ENCODE peak calls at places on chromosomes 3 and 15, in six cellular contexts. J is IMR-90, V is H9, N is trophoblast cell, H is H1, R is mesenchymal stem cell. D is an unnamed sample.

GRCh38 chr3:69044608-69045007 is 7.5 kb downstream of the TMF1 start:
- DNase-seq in J (no peak), V (no peak), N (no peak), H (no peak), R (no peak), D (no peak)

GRCh38 chr15:97425596-97425995 is 534.9 kb upstream of the ARRDC4 start:
- DNase-seq in J (no peak), V (no peak), N (no peak), H (no peak), R (no peak), D (no peak)

GRCh38 chr3:94028093-94028837 is at the start of gene STX19:
- DNase-seq in J (no peak), V (no peak), N (peak), H (no peak), R (no peak), D (no peak)

GRCh38 chr3:165837058-165837525 is at the start of gene BCHE:
- DNase-seq in J (peak), V (peak), N (no peak), H (no peak), R (peak), D (peak)

GRCh38 chr3:5219216-5219615 is 31.7 kb downstream of the EDEM1 start:
- DNase-seq in J (no peak), V (no peak), N (no peak), H (no peak), R (no peak), D (no peak)

GRCh38 chr3:4908769-4909156 is 70.5 kb upstream of the BHLHE40 start:
- DNase-seq in J (no peak), V (no peak), N (no peak), H (no peak), R (no peak), D (no peak)

GRCh38 chr3:3260870-3261269 is 81.4 kb upstream of the CRBN start:
- DNase-seq in J (no peak), V (no peak), N (peak), H (no peak), R (no peak), D (no peak)

GRCh38 chr3:78804251-78805037 is 963.4 kb downstream of the ROBO1 start:
- DNase-seq in J (peak), V (no peak), N (no peak), H (no peak), R (peak), D (no peak)

GRCh38 chr3:13595485-13595884 is 46.6 kb downstream of the FBLN2 start:
- DNase-seq in J (no peak), V (no peak), N (no peak), H (no peak), R (no peak), D (no peak)

GRCh38 chr3:43061101-43061895 is 44.6 kb downstream of the POMGNT2 start:
- DNase-seq in J (no peak), V (no peak), N (no peak), H (no peak), R (no peak), D (no peak)

GRCh38 chr15:63944681-63944955 is 101.7 kb downstream of the DAPK2 start:
- DNase-seq in J (no peak), V (peak), N (no peak), H (no peak), R (no peak), D (no peak)

GRCh38 chr15:33524274-33524673 is 213.5 kb downstream of the RYR3 start:
- DNase-seq in J (no peak), V (no peak), N (no peak), H (no peak), R (no peak), D (no peak)

GRCh38 chr15:75739791-75740190 is 27.1 kb upstream of the CSPG4 start:
- DNase-seq in J (no peak), V (no peak), N (no peak), H (no peak), R (no peak), D (no peak)

GRCh38 chr3:126022741-126023359 is 53.9 kb downstream of the ROPN1B start:
- DNase-seq in J (no peak), V (peak), N (no peak), H (no peak), R (no peak), D (no peak)

DNA sequence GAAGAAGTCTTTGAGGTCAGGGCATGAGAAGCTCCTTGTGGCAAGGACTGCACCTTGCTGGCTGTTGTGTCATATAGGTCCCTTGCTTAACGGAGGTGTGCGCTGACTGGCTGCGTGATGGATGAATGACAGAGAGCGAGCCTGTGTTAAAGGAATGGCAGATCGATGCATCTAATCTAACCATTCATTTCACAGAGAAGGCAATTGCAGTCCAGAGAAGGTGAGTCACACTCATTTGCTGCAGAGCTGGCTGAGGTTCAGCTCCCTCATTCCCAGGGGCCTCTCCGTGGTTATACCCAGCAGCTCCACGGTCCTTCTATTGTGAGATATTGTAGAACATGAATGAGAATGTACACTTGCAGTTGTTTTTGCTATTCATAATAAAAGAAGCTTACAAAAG is 289.3 kb downstream of the EPHB1 start:
- DNase-seq in J (no peak), V (no peak), N (no peak), H (no peak), R (no peak), D (no peak)
- H3K14ac ChIP-seq in J (no peak), V (no peak), N (no peak), H (no peak), R (no peak), D (no peak)

GRCh38 chr3:63862804-63863149 is 828 bp downstream of the THOC7 start:
- DNase-seq in J (no peak), V (no peak), N (no peak), H (no peak), R (no peak), D (no peak)
- H2AK5ac ChIP-seq in J (peak), V (no peak), N (peak), H (peak), R (peak), D (no peak)

GRCh38 chr3:52787246-52787645 is 7.3 kb upstream of the ITIH3 start:
- DNase-seq in J (no peak), V (no peak), N (no peak), H (no peak), R (no peak), D (no peak)
- H3K9ac ChIP-seq in J (no peak), V (no peak), N (no peak), H (no peak), R (peak), D (no peak)

GRCh38 chr15:51494411-51495314 is 127.9 kb downstream of the DMXL2 start:
- DNase-seq in J (peak), V (no peak), N (no peak), H (no peak), R (peak), D (no peak)
- H3K14ac ChIP-seq in J (no peak), V (no peak), N (no peak), H (no peak), R (no peak), D (no peak)

GRCh38 chr15:74201656-74202420 is 749 bp downstream of the STRA6 start:
- DNase-seq in J (no peak), V (no peak), N (peak), H (no peak), R (peak), D (no peak)
- H2AK5ac ChIP-seq in J (peak), V (no peak), N (no peak), H (peak), R (peak), D (peak)

GRCh38 chr3:9302425-9303181 is 53.2 kb upstream of the SRGAP3 start:
- DNase-seq in J (peak), V (peak), N (peak), H (peak), R (peak), D (peak)
- H3K9ac ChIP-seq in J (no peak), V (no peak), N (no peak), H (no peak), R (peak), D (peak)

GRCh38 chr3:141642215-141642614 is 95.9 kb upstream of the RNF7 start:
- DNase-seq in J (no peak), V (no peak), N (no peak), H (no peak), R (no peak), D (no peak)
- H3K14ac ChIP-seq in J (no peak), V (no peak), N (no peak), H (no peak), R (no peak), D (no peak)

DNA sequence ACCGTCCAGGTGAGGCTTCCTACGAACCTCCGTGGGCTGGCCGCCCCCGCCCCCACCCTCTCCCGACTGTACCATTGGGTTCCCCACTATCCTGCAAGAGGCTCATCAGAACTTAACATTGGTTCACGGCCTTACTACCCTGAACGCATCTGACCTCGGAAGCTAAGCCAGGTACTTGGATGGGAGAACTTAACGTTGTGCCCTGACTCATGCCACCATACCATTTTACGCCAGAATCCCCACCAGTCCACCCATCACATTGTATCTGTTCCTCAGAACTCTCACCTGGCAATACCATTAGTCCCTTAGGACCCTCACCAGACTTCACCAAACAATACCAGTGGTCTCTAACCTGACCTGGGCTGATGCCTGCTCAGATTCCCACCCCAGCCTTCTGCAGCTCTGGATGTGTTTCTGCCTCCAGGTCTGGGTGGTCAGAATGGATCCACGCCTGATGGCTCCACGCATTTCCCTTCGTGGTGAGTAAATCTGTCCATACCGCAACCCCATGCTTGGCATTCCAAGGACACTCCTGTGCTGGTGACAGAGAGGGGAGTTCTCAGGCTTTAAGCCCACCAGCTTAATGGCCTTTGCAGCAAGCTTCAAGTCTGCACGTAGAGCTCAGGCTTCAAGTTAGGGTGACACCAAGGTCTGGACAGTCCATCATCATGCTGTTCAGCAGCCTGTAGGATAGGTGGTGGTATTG is 562 bp downstream of the TCTA start:
- DNase-seq in J (no peak), V (no peak), N (no peak), H (no peak), R (no peak), D (no peak)
- H2AK5ac ChIP-seq in J (peak), V (no peak), N (peak), H (peak), R (peak), D (peak)

DNA sequence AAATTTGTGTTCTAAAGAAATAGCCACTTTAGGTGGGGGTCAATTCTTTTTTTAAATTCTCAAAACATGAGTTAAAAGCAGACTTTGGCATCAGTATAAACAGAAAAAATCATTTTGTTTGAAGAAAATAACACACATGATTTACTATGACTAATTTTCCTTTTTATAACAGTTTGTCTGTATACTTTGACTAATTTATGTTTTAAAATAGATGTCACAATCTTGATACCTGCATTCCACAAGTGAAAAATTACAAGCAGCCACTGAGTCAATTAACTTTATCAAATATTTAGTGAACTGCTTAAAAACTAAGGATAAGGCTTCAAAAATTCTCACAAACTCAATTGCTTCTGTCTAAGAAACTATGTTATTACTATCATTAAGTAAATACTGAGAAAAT is 235.0 kb downstream of the TBC1D5 start:
- DNase-seq in J (no peak), V (no peak), N (no peak), H (no peak), R (no peak), D (no peak)
- H3K9ac ChIP-seq in J (no peak), V (no peak), N (no peak), H (no peak), R (no peak), D (no peak)